ENCODE peak calls at places on chromosomes 3 and 15, in eight cellular contexts. M is ovary, S is WTC11, D is activated B cell treated with CpG ODN at 0.5 μM for 24 hours, Y is mesothelial cell of epicardium, O is H9, P is stomach, R is cardiac muscle cell. C is an unnamed sample.

GRCh38 chr3:7953449-7954015 is 548.1 kb upstream of the LMCD1 start:
- DNase-seq in R (no peak), P (no peak), O (no peak), Y (no peak), M (no peak), S (no peak), D (no peak), C (no peak)

GRCh38 chr3:17151598-17152373 is 267.0 kb downstream of the PLCL2 start:
- DNase-seq in M (no peak), Y (no peak), R (no peak), D (no peak), S (no peak), O (no peak), P (peak), C (no peak)

GRCh38 chr3:177193706-177194268 is 3.5 kb downstream of the TBL1XR1 start:
- DNase-seq in O (no peak), P (no peak), D (no peak), M (no peak), Y (no peak), S (no peak), R (no peak), C (no peak)

GRCh38 chr15:37801529-37801928 is 132.9 kb upstream of the TMCO5A start:
- DNase-seq in O (no peak), M (no peak), P (no peak), R (no peak), Y (no peak), D (no peak), S (no peak), C (no peak)

GRCh38 chr15:51864408-51865056 is 35.1 kb downstream of the TMOD3 start:
- DNase-seq in P (no peak), Y (no peak), O (peak), D (no peak), M (no peak), S (no peak), R (no peak), C (no peak)

GRCh38 chr15:25787855-25788521 is 75.1 kb downstream of the ATP10A start:
- DNase-seq in P (no peak), D (no peak), M (peak), R (no peak), Y (no peak), O (no peak), S (no peak), C (no peak)

GRCh38 chr3:146195605-146196004 is 34.6 kb upstream of the PLOD2 start:
- DNase-seq in M (no peak), R (peak), S (no peak), P (no peak), D (no peak), O (no peak), Y (no peak), C (no peak)

GRCh38 chr15:32738677-32739076 is 20.9 kb downstream of the GREM1 start:
- DNase-seq in R (no peak), O (no peak), Y (no peak), D (no peak), P (no peak), M (no peak), S (no peak), C (no peak)

GRCh38 chr15:35738370-35738769 is 192.4 kb upstream of the DPH6 start:
- DNase-seq in P (no peak), O (peak), D (no peak), S (no peak), Y (no peak), M (no peak), R (no peak), C (no peak)

GRCh38 chr3:20458994-20459736 is 273.2 kb upstream of the SGO1 start:
- DNase-seq in D (no peak), R (no peak), Y (no peak), S (no peak), P (no peak), M (no peak), O (no peak), C (no peak)

GRCh38 chr15:44801797-44802196 is 65.5 kb downstream of the TRIM69 start:
- DNase-seq in S (no peak), P (no peak), O (no peak), D (no peak), M (no peak), Y (no peak), R (no peak), C (no peak)

GRCh38 chr15:44796508-44796907 is 60.2 kb downstream of the TRIM69 start:
- DNase-seq in P (no peak), Y (no peak), R (no peak), M (no peak), O (no peak), S (no peak), D (no peak), C (no peak)

GRCh38 chr15:44801368-44801767 is 65.0 kb downstream of the TRIM69 start:
- DNase-seq in M (no peak), R (no peak), S (no peak), O (no peak), Y (no peak), D (no peak), P (no peak), C (no peak)

GRCh38 chr15:44802336-44802735 is 66.0 kb downstream of the TRIM69 start:
- DNase-seq in P (no peak), Y (no peak), S (no peak), O (no peak), D (no peak), R (no peak), M (no peak), C (no peak)

GRCh38 chr15:44798815-44799214 is 62.5 kb downstream of the TRIM69 start:
- DNase-seq in Y (no peak), D (no peak), S (no peak), P (no peak), O (no peak), R (no peak), M (no peak), C (no peak)
- TF ChIP-seq CTCF in Y (no peak), D (no peak), S (no peak), P (no peak), O (peak), R (peak), M (no peak), C (peak)

DNA sequence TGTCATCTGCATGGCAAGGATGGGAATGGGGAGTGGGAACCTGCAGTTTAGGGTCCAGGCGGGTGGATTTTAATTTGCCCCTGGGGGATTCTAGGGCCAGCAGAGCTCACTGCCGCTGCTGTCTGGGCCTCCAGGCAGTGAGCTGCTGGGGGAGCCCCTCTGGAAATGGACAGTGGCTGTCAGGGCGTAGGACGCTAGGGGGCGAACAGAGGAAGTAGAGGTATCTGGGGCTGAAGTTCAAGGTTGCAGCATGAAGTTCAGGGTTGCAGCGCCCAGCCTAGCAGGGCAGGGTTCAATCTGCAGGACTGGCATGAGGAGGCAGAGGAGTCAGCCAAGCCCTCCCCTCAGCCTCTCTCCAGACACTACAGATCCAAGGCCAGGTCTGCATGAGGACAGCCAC is 49.5 kb downstream of the APBA2 start:
- DNase-seq in M (no peak), R (peak), P (no peak), S (peak), O (peak), D (no peak), Y (no peak), C (no peak)
- TF ChIP-seq CTCF in M (no peak), R (peak), P (no peak), S (no peak), O (peak), D (no peak), Y (no peak), C (peak)

GRCh38 chr3:39166134-39166710 is 12.8 kb upstream of the CSRNP1 start:
- DNase-seq in P (no peak), D (no peak), S (no peak), M (no peak), R (no peak), O (no peak), Y (no peak), C (no peak)
- TF ChIP-seq CTCF in P (no peak), D (no peak), S (no peak), M (no peak), R (peak), O (no peak), Y (no peak), C (no peak)

GRCh38 chr3:167872941-167873340 is 137.4 kb downstream of the SERPINI1 start:
- DNase-seq in S (no peak), R (no peak), P (no peak), M (no peak), O (no peak), D (no peak), Y (no peak), C (no peak)
- TF ChIP-seq CTCF in S (no peak), R (peak), P (no peak), M (no peak), O (peak), D (no peak), Y (peak), C (peak)

GRCh38 chr3:79461129-79461792 is 306.5 kb downstream of the ROBO1 start:
- DNase-seq in S (no peak), P (no peak), D (no peak), O (no peak), R (no peak), M (no peak), Y (no peak), C (no peak)
- TF ChIP-seq CTCF in S (no peak), P (no peak), D (no peak), O (no peak), R (no peak), M (no peak), Y (no peak), C (no peak)

GRCh38 chr3:188037116-188037718 is 116.7 kb upstream of the LPP start:
- DNase-seq in M (peak), Y (no peak), R (peak), S (no peak), P (peak), O (peak), D (no peak), C (no peak)
- TF ChIP-seq CTCF in M (peak), Y (peak), R (peak), S (no peak), P (no peak), O (peak), D (no peak), C (peak)